ENCODE peak calls at places on chromosomes 1 and 21, in eight cellular contexts. S is H9, K is heart right ventricle, U is ovary, Y is GM12865, V is GM10248, A is left lung, D is lower lobe of right lung. M is an unnamed sample.

GRCh38 chr21:45794040-45794439 is 150.5 kb downstream of the PCBP3 start:
- DNase-seq in S (no peak), K (no peak), U (no peak), Y (no peak), V (no peak), A (no peak), D (no peak), M (no peak)

GRCh38 chr1:240341365-240342250 is 249.9 kb downstream of the FMN2 start:
- DNase-seq in S (no peak), K (no peak), U (no peak), Y (no peak), V (no peak), A (no peak), D (no peak), M (no peak)

GRCh38 chr1:47785561-47786271 is 211.5 kb downstream of the TRABD2B start:
- DNase-seq in S (peak; percentile 78), K (peak; percentile 45), U (no peak), Y (no peak), V (no peak), A (peak; percentile 39), D (no peak), M (no peak)

GRCh38 chr1:3035871-3036645 is 14.8 kb downstream of the ACTRT2 start:
- DNase-seq in S (no peak), K (no peak), U (peak; percentile 11), Y (no peak), V (no peak), A (no peak), D (no peak), M (no peak)

GRCh38 chr1:226403522-226404034 is 4.3 kb downstream of the PARP1 start:
- DNase-seq in S (peak; percentile 39), K (no peak), U (no peak), Y (peak; percentile 57), V (peak; percentile 31), A (no peak), D (no peak), M (peak; percentile 25)

GRCh38 chr1:159889821-159890252 is 10.1 kb downstream of the CFAP45 start:
- DNase-seq in S (no peak), K (no peak), U (no peak), Y (peak; percentile 82), V (peak; percentile 85), A (no peak), D (no peak), M (no peak)

GRCh38 chr1:156463874-156464273 is 36.7 kb downstream of the MEF2D start:
- DNase-seq in S (no peak), K (no peak), U (no peak), Y (no peak), V (no peak), A (no peak), D (no peak), M (no peak)

GRCh38 chr21:45289655-45290515 is 2.2 kb upstream of the POFUT2 start:
- DNase-seq in S (peak; percentile 26), K (no peak), U (peak; percentile 29), Y (no peak), V (no peak), A (no peak), D (peak; percentile 20), M (no peak)

GRCh38 chr1:19463204-19463803 is 22.0 kb downstream of the CAPZB start:
- DNase-seq in S (no peak), K (no peak), U (no peak), Y (peak; percentile 93), V (no peak), A (no peak), D (no peak), M (peak; percentile 81)

GRCh38 chr1:102879439-102879993 is 228.8 kb downstream of the COL11A1 start:
- DNase-seq in S (no peak), K (no peak), U (no peak), Y (no peak), V (no peak), A (no peak), D (no peak), M (no peak)

GRCh38 chr1:117607471-117607870 is 1.6 kb downstream of the TENT5C start:
- DNase-seq in S (no peak), K (no peak), U (no peak), Y (peak; percentile 50), V (no peak), A (no peak), D (no peak), M (peak; percentile 76)

GRCh38 chr1:55047611-55048010 is 8.3 kb downstream of the PCSK9 start:
- DNase-seq in S (no peak), K (no peak), U (no peak), Y (no peak), V (no peak), A (no peak), D (no peak), M (no peak)

GRCh38 chr1:177274687-177275211 is 104.0 kb downstream of the BRINP2 start:
- DNase-seq in S (no peak), K (peak; percentile 38), U (peak; percentile 46), Y (no peak), V (no peak), A (no peak), D (no peak), M (no peak)

GRCh38 chr1:150558761-150559626 is 9.8 kb downstream of the ADAMTSL4 start:
- DNase-seq in S (peak; percentile 31), K (peak; percentile 65), U (peak; percentile 62), Y (peak; percentile 10), V (no peak), A (peak; percentile 89), D (peak; percentile 74), M (no peak)

GRCh38 chr1:35573198-35573775 is at the start of gene TFAP2E:
- DNase-seq in S (peak; percentile 67), K (no peak), U (no peak), Y (no peak), V (no peak), A (no peak), D (peak; percentile 82), M (peak; percentile 31)

DNA sequence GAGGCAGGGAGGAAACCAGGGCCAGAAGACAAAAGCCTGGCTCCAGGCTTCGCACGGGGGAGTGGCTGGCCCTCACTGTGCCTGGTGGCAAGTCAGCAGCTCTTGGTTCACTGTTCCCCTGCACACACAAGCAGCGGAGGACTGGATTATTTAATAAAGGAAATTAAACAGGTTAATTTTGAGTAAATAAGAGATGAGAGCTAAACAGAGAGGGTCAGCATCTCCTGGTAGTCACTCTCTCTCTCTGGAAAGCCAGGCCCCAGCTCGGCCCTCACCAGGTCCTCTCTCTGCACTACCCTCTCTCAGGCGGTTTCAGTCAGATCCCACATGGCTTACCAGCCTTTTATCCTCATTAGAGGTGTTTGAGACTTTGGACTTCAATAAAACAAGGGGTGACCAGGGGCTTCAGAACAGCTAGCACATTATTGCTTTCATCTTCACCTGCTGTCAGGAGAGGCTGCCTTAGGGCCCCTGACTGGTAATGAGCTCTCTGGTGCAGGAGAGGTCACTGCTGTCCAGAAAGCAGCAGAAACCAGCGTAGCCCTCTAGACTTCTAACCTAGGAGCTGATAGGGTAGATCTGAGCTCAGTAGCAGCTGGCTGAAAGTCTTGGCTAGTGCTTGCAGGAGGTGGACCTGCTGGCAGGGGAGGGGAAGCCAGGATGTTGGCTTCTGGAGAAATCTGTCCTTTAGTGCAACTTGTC is 46.0 kb downstream of the SYT6 start:
- DNase-seq in S (no peak), K (no peak), U (no peak), Y (no peak), V (no peak), A (no peak), D (no peak), M (no peak)
- TF ChIP-seq CTCF in S (no peak), K (peak; percentile 7), U (no peak), Y (no peak), V (no peak), A (no peak), D (no peak), M (no peak)

GRCh38 chr1:196896355-196896754 is 8.5 kb downstream of the CFHR4 start:
- DNase-seq in S (no peak), K (no peak), U (no peak), Y (no peak), V (no peak), A (no peak), D (no peak), M (no peak)

GRCh38 chr1:196897158-196897828 is 9.4 kb downstream of the CFHR4 start:
- DNase-seq in S (peak; percentile 50), K (no peak), U (no peak), Y (no peak), V (no peak), A (peak; percentile 59), D (no peak), M (no peak)

DNA sequence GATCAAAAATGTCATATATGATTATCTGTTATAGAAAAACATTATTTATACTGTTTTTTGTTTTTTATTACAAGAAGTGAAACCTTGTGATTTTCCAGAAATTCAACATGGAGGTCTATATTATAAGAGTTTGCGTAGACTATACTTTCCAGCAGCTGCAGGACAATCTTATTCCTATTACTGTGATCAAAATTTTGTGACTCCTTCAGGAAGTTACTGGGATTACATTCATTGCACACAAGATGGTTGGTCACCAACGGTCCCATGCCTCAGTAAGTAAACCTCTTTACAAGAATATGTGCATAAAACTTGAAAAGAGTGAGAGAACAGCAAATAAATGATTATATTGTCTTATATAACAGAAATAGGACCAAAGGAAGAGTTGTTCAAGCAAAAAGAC is 14.5 kb downstream of the CFHR4 start:
- DNase-seq in S (no peak), K (no peak), U (no peak), Y (no peak), V (no peak), A (no peak), D (no peak), M (no peak)
- TF ChIP-seq CTCF in S (peak; percentile 46), K (no peak), U (no peak), Y (no peak), V (no peak), A (no peak), D (no peak), M (no peak)

GRCh38 chr1:175844877-175845276 is 101.5 kb upstream of the TNR start:
- DNase-seq in S (no peak), K (no peak), U (no peak), Y (no peak), V (no peak), A (no peak), D (no peak), M (no peak)
- TF ChIP-seq CTCF in S (peak; percentile 43), K (no peak), U (no peak), Y (no peak), V (no peak), A (no peak), D (no peak), M (no peak)

GRCh38 chr1:196423612-196424011 is 184.6 kb downstream of the KCNT2 start:
- DNase-seq in S (no peak), K (no peak), U (no peak), Y (no peak), V (no peak), A (no peak), D (no peak), M (no peak)

DNA sequence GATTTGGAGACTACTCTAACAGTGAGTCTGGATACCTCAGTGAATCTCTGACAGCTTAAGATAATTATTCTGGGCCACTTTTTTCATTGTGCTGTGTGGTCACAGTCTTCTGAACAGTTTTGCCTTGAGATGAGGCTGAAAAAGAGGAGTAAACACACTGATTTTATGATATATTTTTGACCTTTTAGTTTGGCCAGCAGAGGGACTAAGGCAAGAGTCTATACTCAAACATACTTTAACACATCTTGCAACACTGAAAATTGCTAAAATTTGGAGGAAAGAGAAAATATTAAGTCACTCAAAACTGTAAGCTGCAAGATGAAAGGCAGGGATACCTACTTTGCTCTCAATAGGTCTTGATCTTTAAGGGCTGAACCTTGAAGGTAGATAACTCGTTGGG is 182.7 kb downstream of the KCNT2 start:
- DNase-seq in S (no peak), K (no peak), U (no peak), Y (no peak), V (no peak), A (no peak), D (no peak), M (no peak)
- TF ChIP-seq CTCF in S (peak; percentile 29), K (no peak), U (no peak), Y (no peak), V (no peak), A (no peak), D (no peak), M (no peak)

M was measured in activated CD8-positive, alpha-beta T cell treated with anti-CD3 and anti-CD28 coated beads for 36 hours.